ENCODE peak calls at places on chromosomes 13 and 19, in six cellular contexts. D is fibroblast of the aortic adventitia, U is heart right ventricle, K is mesendoderm, L is pons, N is posterior cingulate gyrus. C is an unnamed sample.

GRCh38 chr19:7673995-7674667 is 2.8 kb upstream of the MCEMP1 start:
- DNase-seq in D (peak; percentile 66), U (peak; percentile 40), K (peak; percentile 66), L (peak; percentile 8), N (peak; percentile 51), C (peak; percentile 71)

GRCh38 chr13:75458696-75459422 is 23.1 kb downstream of the TBC1D4 start:
- DNase-seq in D (no peak), U (peak; percentile 63), K (peak; percentile 29), L (no peak), N (no peak), C (no peak)

GRCh38 chr19:19447536-19448237 is 42.2 kb downstream of the GATAD2A start:
- DNase-seq in D (peak; percentile 28), U (no peak), K (no peak), L (no peak), N (no peak), C (no peak)

GRCh38 chr13:49354719-49355118 is 89.1 kb downstream of the CAB39L start:
- DNase-seq in D (peak; percentile 58), U (no peak), K (no peak), L (no peak), N (no peak), C (no peak)

GRCh38 chr13:51639171-51639570 is 54.9 kb downstream of the WDFY2 start:
- DNase-seq in D (peak; percentile 37), U (no peak), K (no peak), L (peak; percentile 45), N (no peak), C (no peak)

GRCh38 chr19:12647490-12648071 is 19.0 kb downstream of the MAN2B1 start:
- DNase-seq in D (no peak), U (no peak), K (peak; percentile 41), L (no peak), N (no peak), C (peak; percentile 44)

GRCh38 chr13:99385940-99386339 is 78.7 kb upstream of the GPR183 start:
- DNase-seq in D (no peak), U (no peak), K (no peak), L (no peak), N (no peak), C (no peak)

GRCh38 chr19:55340784-55341147 is 1.1 kb downstream of the KMT5C start:
- DNase-seq in D (no peak), U (no peak), K (no peak), L (no peak), N (no peak), C (no peak)

GRCh38 chr13:95391325-95391724 is 90.1 kb upstream of the ABCC4 start:
- DNase-seq in D (peak; percentile 55), U (peak; percentile 5), K (no peak), L (no peak), N (no peak), C (no peak)

GRCh38 chr19:48258350-48258749 is 2.6 kb upstream of the CARD8 start:
- DNase-seq in D (peak; percentile 3), U (no peak), K (no peak), L (no peak), N (no peak), C (peak; percentile 34)

GRCh38 chr13:43611631-43612416 is 174.9 kb downstream of the ENOX1 start:
- DNase-seq in D (no peak), U (no peak), K (no peak), L (no peak), N (no peak), C (no peak)

GRCh38 chr19:8210660-8211101 is 1.5 kb downstream of the CERS4 start:
- DNase-seq in D (no peak), U (no peak), K (no peak), L (no peak), N (no peak), C (no peak)

GRCh38 chr19:49799271-49799797 is 13.8 kb downstream of the FUZ start:
- DNase-seq in D (no peak), U (no peak), K (no peak), L (no peak), N (no peak), C (no peak)

GRCh38 chr19:28289294-28290063 is 923.5 kb downstream of the UQCRFS1 start:
- DNase-seq in D (peak; percentile 30), U (no peak), K (no peak), L (peak; percentile 90), N (peak; percentile 45), C (peak; percentile 0)

GRCh38 chr13:23020246-23020843 is 160.4 kb upstream of the SGCG start:
- DNase-seq in D (peak; percentile 59), U (peak; percentile 24), K (peak; percentile 85), L (peak; percentile 72), N (no peak), C (peak; percentile 58)

GRCh38 chr13:62357887-62358645 is 942.4 kb upstream of the PCDH20 start:
- DNase-seq in D (no peak), U (no peak), K (peak; percentile 94), L (peak; percentile 18), N (no peak), C (no peak)

C was measured in EH.